ENCODE peak calls at places on chromosome 5, in eight cellular contexts. One of them, this sample, is unnamed.

GRCh38 chr5:179220716-179221115 is 124.5 kb downstream of the ADAMTS2 start:
- DNase-seq in mucosa of descending colon: no peak
- DNase-seq in nephron progenitor cell: no peak
- DNase-seq in MM.1S: no peak
- DNase-seq in CD4-positive, alpha-beta T cell: no peak
- DNase-seq in kidney: peak
- DNase-seq in pancreas: no peak
- DNase-seq in B cell: no peak
- DNase-seq in this sample: no peak

GRCh38 chr5:161580621-161581020 is 34.1 kb upstream of the GABRB2 start:
- DNase-seq in B cell: no peak
- DNase-seq in mucosa of descending colon: no peak
- DNase-seq in MM.1S: no peak
- DNase-seq in nephron progenitor cell: no peak
- DNase-seq in CD4-positive, alpha-beta T cell: no peak
- DNase-seq in kidney: no peak
- DNase-seq in pancreas: no peak
- DNase-seq in this sample: no peak

GRCh38 chr5:172740483-172741205 is 30.4 kb downstream of the DUSP1 start:
- DNase-seq in nephron progenitor cell: no peak
- DNase-seq in CD4-positive, alpha-beta T cell: no peak
- DNase-seq in pancreas: peak
- DNase-seq in B cell: no peak
- DNase-seq in MM.1S: peak
- DNase-seq in mucosa of descending colon: no peak
- DNase-seq in kidney: peak
- DNase-seq in this sample: no peak

GRCh38 chr5:112779531-112779930 is 41.8 kb downstream of the APC start:
- DNase-seq in pancreas: no peak
- DNase-seq in nephron progenitor cell: no peak
- DNase-seq in MM.1S: no peak
- DNase-seq in kidney: no peak
- DNase-seq in mucosa of descending colon: no peak
- DNase-seq in B cell: no peak
- DNase-seq in CD4-positive, alpha-beta T cell: no peak
- DNase-seq in this sample: no peak

GRCh38 chr5:154197801-154198461 is 7.4 kb downstream of the GALNT10 start:
- DNase-seq in nephron progenitor cell: no peak
- DNase-seq in MM.1S: no peak
- DNase-seq in mucosa of descending colon: no peak
- DNase-seq in CD4-positive, alpha-beta T cell: peak
- DNase-seq in pancreas: no peak
- DNase-seq in B cell: no peak
- DNase-seq in kidney: no peak
- DNase-seq in this sample: no peak

GRCh38 chr5:155815248-155815647 is 511.7 kb upstream of the SGCD start:
- DNase-seq in mucosa of descending colon: no peak
- DNase-seq in kidney: no peak
- DNase-seq in B cell: no peak
- DNase-seq in nephron progenitor cell: no peak
- DNase-seq in pancreas: no peak
- DNase-seq in MM.1S: no peak
- DNase-seq in CD4-positive, alpha-beta T cell: no peak
- DNase-seq in this sample: no peak

GRCh38 chr5:33311893-33312292 is 128.9 kb upstream of the TARS1 start:
- DNase-seq in mucosa of descending colon: no peak
- DNase-seq in nephron progenitor cell: no peak
- DNase-seq in pancreas: no peak
- DNase-seq in kidney: no peak
- DNase-seq in MM.1S: no peak
- DNase-seq in CD4-positive, alpha-beta T cell: no peak
- DNase-seq in B cell: no peak
- DNase-seq in this sample: no peak

GRCh38 chr5:132138260-132138659 is 64.7 kb downstream of the CSF2 start:
- DNase-seq in kidney: no peak
- DNase-seq in B cell: no peak
- DNase-seq in mucosa of descending colon: no peak
- DNase-seq in MM.1S: no peak
- DNase-seq in pancreas: no peak
- DNase-seq in nephron progenitor cell: no peak
- DNase-seq in CD4-positive, alpha-beta T cell: no peak
- DNase-seq in this sample: no peak

GRCh38 chr5:19790811-19791466 is 197.1 kb downstream of the CDH18 start:
- DNase-seq in B cell: no peak
- DNase-seq in CD4-positive, alpha-beta T cell: no peak
- DNase-seq in nephron progenitor cell: no peak
- DNase-seq in pancreas: no peak
- DNase-seq in mucosa of descending colon: no peak
- DNase-seq in MM.1S: no peak
- DNase-seq in kidney: no peak
- DNase-seq in this sample: no peak

GRCh38 chr5:34707451-34708107 is 51.5 kb downstream of the RAI14 start:
- DNase-seq in nephron progenitor cell: no peak
- DNase-seq in MM.1S: no peak
- DNase-seq in B cell: no peak
- DNase-seq in CD4-positive, alpha-beta T cell: no peak
- DNase-seq in mucosa of descending colon: no peak
- DNase-seq in pancreas: no peak
- DNase-seq in kidney: no peak
- DNase-seq in this sample: no peak

GRCh38 chr5:76475358-76475757 is 72.3 kb downstream of the IQGAP2 start:
- DNase-seq in CD4-positive, alpha-beta T cell: no peak
- DNase-seq in kidney: no peak
- DNase-seq in pancreas: no peak
- DNase-seq in nephron progenitor cell: no peak
- DNase-seq in B cell: no peak
- DNase-seq in MM.1S: no peak
- DNase-seq in mucosa of descending colon: peak
- DNase-seq in this sample: no peak

GRCh38 chr5:158928405-158928804 is 171.3 kb downstream of the EBF1 start:
- DNase-seq in kidney: no peak
- DNase-seq in B cell: no peak
- DNase-seq in nephron progenitor cell: no peak
- DNase-seq in mucosa of descending colon: no peak
- DNase-seq in CD4-positive, alpha-beta T cell: no peak
- DNase-seq in pancreas: no peak
- DNase-seq in MM.1S: no peak
- DNase-seq in this sample: no peak

GRCh38 chr5:173524136-173524535 is 92.3 kb downstream of the BOD1 start:
- DNase-seq in MM.1S: no peak
- DNase-seq in nephron progenitor cell: no peak
- DNase-seq in kidney: no peak
- DNase-seq in CD4-positive, alpha-beta T cell: no peak
- DNase-seq in B cell: no peak
- DNase-seq in pancreas: no peak
- DNase-seq in mucosa of descending colon: no peak
- DNase-seq in this sample: no peak

GRCh38 chr5:142587354-142587965 is 98.4 kb downstream of the FGF1 start:
- DNase-seq in pancreas: no peak
- DNase-seq in MM.1S: peak
- DNase-seq in nephron progenitor cell: peak
- DNase-seq in CD4-positive, alpha-beta T cell: no peak
- DNase-seq in mucosa of descending colon: peak
- DNase-seq in B cell: peak
- DNase-seq in kidney: no peak
- DNase-seq in this sample: no peak
- TF ChIP-seq CTCF in pancreas: no peak
- TF ChIP-seq CTCF in MM.1S: peak
- TF ChIP-seq CTCF in nephron progenitor cell: peak
- TF ChIP-seq CTCF in CD4-positive, alpha-beta T cell: peak
- TF ChIP-seq CTCF in mucosa of descending colon: no peak
- TF ChIP-seq CTCF in B cell: peak
- TF ChIP-seq CTCF in kidney: no peak
- TF ChIP-seq CTCF in this sample: peak

DNA sequence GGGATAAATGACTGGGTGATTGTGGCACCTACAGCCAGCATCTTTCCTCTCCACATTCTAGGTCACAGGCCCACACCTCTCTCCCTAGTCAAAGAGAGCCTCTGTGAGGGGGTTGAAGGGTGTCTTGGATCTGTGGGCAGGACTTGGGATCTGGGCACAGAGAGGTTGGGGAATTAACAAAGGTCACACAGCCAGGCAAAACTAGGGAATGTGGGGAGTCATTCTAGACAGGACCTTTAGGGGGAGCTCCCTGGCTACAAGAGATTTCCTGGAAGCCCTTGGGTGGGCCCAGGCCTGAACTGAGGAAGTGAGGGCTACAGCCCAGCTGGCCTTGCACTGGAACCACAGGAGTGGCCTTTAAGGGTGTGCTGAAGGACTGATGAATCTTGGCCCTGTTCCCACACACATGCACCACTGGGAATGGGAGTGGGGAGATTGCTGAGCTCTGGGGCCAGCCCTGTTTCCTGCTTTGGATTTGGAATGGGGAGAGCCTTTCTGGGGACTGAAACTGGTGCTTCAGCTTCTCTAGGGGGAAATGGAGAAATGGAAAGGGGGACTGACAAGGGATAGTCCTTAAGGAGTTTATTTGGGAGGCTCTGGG is 12.4 kb upstream of the CXXC5 start:
- DNase-seq in mucosa of descending colon: peak
- DNase-seq in kidney: peak
- DNase-seq in CD4-positive, alpha-beta T cell: no peak
- DNase-seq in pancreas: peak
- DNase-seq in nephron progenitor cell: no peak
- DNase-seq in MM.1S: peak
- DNase-seq in B cell: peak
- DNase-seq in this sample: peak
- TF ChIP-seq CTCF in mucosa of descending colon: peak
- TF ChIP-seq CTCF in kidney: peak
- TF ChIP-seq CTCF in CD4-positive, alpha-beta T cell: peak
- TF ChIP-seq CTCF in pancreas: peak
- TF ChIP-seq CTCF in nephron progenitor cell: peak
- TF ChIP-seq CTCF in MM.1S: peak
- TF ChIP-seq CTCF in B cell: peak
- TF ChIP-seq CTCF in this sample: peak

GRCh38 chr5:96994493-96994892 is 58.6 kb downstream of the LNPEP start:
- DNase-seq in CD4-positive, alpha-beta T cell: no peak
- DNase-seq in mucosa of descending colon: no peak
- DNase-seq in pancreas: no peak
- DNase-seq in B cell: no peak
- DNase-seq in MM.1S: no peak
- DNase-seq in nephron progenitor cell: no peak
- DNase-seq in kidney: no peak
- DNase-seq in this sample: no peak

GRCh38 chr5:96986450-96986849 is 50.6 kb downstream of the LNPEP start:
- DNase-seq in nephron progenitor cell: no peak
- DNase-seq in kidney: no peak
- DNase-seq in mucosa of descending colon: no peak
- DNase-seq in pancreas: no peak
- DNase-seq in MM.1S: no peak
- DNase-seq in B cell: no peak
- DNase-seq in CD4-positive, alpha-beta T cell: no peak
- DNase-seq in this sample: no peak

GRCh38 chr5:96991708-96992107 is 55.8 kb downstream of the LNPEP start:
- DNase-seq in MM.1S: no peak
- DNase-seq in kidney: no peak
- DNase-seq in pancreas: no peak
- DNase-seq in B cell: no peak
- DNase-seq in CD4-positive, alpha-beta T cell: no peak
- DNase-seq in nephron progenitor cell: no peak
- DNase-seq in mucosa of descending colon: no peak
- DNase-seq in this sample: no peak

GRCh38 chr5:96993760-96994159 is 57.9 kb downstream of the LNPEP start:
- DNase-seq in pancreas: no peak
- DNase-seq in MM.1S: no peak
- DNase-seq in kidney: no peak
- DNase-seq in B cell: no peak
- DNase-seq in CD4-positive, alpha-beta T cell: no peak
- DNase-seq in mucosa of descending colon: no peak
- DNase-seq in nephron progenitor cell: no peak
- DNase-seq in this sample: no peak

GRCh38 chr5:96990102-96990501 is 54.2 kb downstream of the LNPEP start:
- DNase-seq in CD4-positive, alpha-beta T cell: no peak
- DNase-seq in kidney: no peak
- DNase-seq in B cell: no peak
- DNase-seq in mucosa of descending colon: no peak
- DNase-seq in pancreas: no peak
- DNase-seq in nephron progenitor cell: no peak
- DNase-seq in MM.1S: no peak
- DNase-seq in this sample: no peak
- TF ChIP-seq CTCF in CD4-positive, alpha-beta T cell: no peak
- TF ChIP-seq CTCF in kidney: no peak
- TF ChIP-seq CTCF in B cell: no peak
- TF ChIP-seq CTCF in mucosa of descending colon: no peak
- TF ChIP-seq CTCF in pancreas: no peak
- TF ChIP-seq CTCF in nephron progenitor cell: no peak
- TF ChIP-seq CTCF in MM.1S: no peak
- TF ChIP-seq CTCF in this sample: no peak

GRCh38 chr5:2207416-2207950 is 324.8 kb upstream of the IRX4 start:
- DNase-seq in MM.1S: no peak
- DNase-seq in CD4-positive, alpha-beta T cell: no peak
- DNase-seq in kidney: no peak
- DNase-seq in pancreas: no peak
- DNase-seq in mucosa of descending colon: no peak
- DNase-seq in B cell: no peak
- DNase-seq in nephron progenitor cell: no peak
- DNase-seq in this sample: no peak

GRCh38 chr5:2207109-2207399 is 324.3 kb upstream of the IRX4 start:
- DNase-seq in pancreas: no peak
- DNase-seq in kidney: no peak
- DNase-seq in CD4-positive, alpha-beta T cell: no peak
- DNase-seq in nephron progenitor cell: no peak
- DNase-seq in mucosa of descending colon: no peak
- DNase-seq in B cell: no peak
- DNase-seq in MM.1S: no peak
- DNase-seq in this sample: no peak

GRCh38 chr5:2206244-2207108 is 323.8 kb upstream of the IRX4 start:
- DNase-seq in MM.1S: no peak
- DNase-seq in nephron progenitor cell: no peak
- DNase-seq in mucosa of descending colon: no peak
- DNase-seq in kidney: no peak
- DNase-seq in B cell: no peak
- DNase-seq in CD4-positive, alpha-beta T cell: no peak
- DNase-seq in pancreas: no peak
- DNase-seq in this sample: no peak

GRCh38 chr5:2205596-2205995 is 322.9 kb upstream of the IRX4 start:
- DNase-seq in CD4-positive, alpha-beta T cell: no peak
- DNase-seq in MM.1S: no peak
- DNase-seq in pancreas: no peak
- DNase-seq in nephron progenitor cell: no peak
- DNase-seq in B cell: no peak
- DNase-seq in kidney: no peak
- DNase-seq in mucosa of descending colon: no peak
- DNase-seq in this sample: no peak

GRCh38 chr5:2207966-2208544 is 325.3 kb upstream of the IRX4 start:
- DNase-seq in mucosa of descending colon: no peak
- DNase-seq in CD4-positive, alpha-beta T cell: no peak
- DNase-seq in MM.1S: peak
- DNase-seq in B cell: no peak
- DNase-seq in nephron progenitor cell: peak
- DNase-seq in kidney: no peak
- DNase-seq in pancreas: peak
- DNase-seq in this sample: no peak
- TF ChIP-seq CTCF in mucosa of descending colon: no peak
- TF ChIP-seq CTCF in CD4-positive, alpha-beta T cell: no peak
- TF ChIP-seq CTCF in MM.1S: no peak
- TF ChIP-seq CTCF in B cell: no peak
- TF ChIP-seq CTCF in nephron progenitor cell: peak
- TF ChIP-seq CTCF in kidney: no peak
- TF ChIP-seq CTCF in pancreas: no peak
- TF ChIP-seq CTCF in this sample: no peak

This sample was measured in GM13977.